ENCODE peak calls at places on chromosomes 1 and 21, in seven cellular contexts. H is foreskin fibroblast, S is Caco-2, V is body of pancreas, Y is GM23338, U is fibroblast of mammary gland, A is BJ. K is an unnamed sample.

GRCh38 chr1:214574598-214575411 is 23.4 kb upstream of the PTPN14 start:
- DNase-seq in H (no peak), S (no peak), V (no peak), Y (no peak), U (peak), A (no peak), K (no peak)

GRCh38 chr21:44485254-44485793 is 30.0 kb downstream of the LRRC3 start:
- DNase-seq in H (no peak), S (no peak), V (no peak), Y (peak), U (peak), A (no peak), K (no peak)

GRCh38 chr1:110672001-110672752 is 2.6 kb downstream of the KCNA3 start:
- DNase-seq in H (peak), S (no peak), V (peak), Y (peak), U (peak), A (peak), K (no peak)

GRCh38 chr1:35287807-35288640 is 19.5 kb downstream of the ZMYM4 start:
- DNase-seq in H (peak), S (no peak), V (no peak), Y (no peak), U (peak), A (no peak), K (no peak)

GRCh38 chr1:44225761-44226160 is 12.5 kb downstream of the DMAP1 start:
- DNase-seq in H (no peak), S (no peak), V (no peak), Y (no peak), U (no peak), A (no peak), K (no peak)

GRCh38 chr1:109395602-109396512 is 1.9 kb downstream of the SORT1 start:
- DNase-seq in H (no peak), S (no peak), V (no peak), Y (peak), U (no peak), A (peak), K (no peak)

GRCh38 chr1:91693542-91693941 is 192.4 kb downstream of the TGFBR3 start:
- DNase-seq in H (peak), S (no peak), V (peak), Y (no peak), U (peak), A (no peak), K (no peak)

GRCh38 chr1:86471296-86471695 is 2.6 kb downstream of the CLCA1 start:
- DNase-seq in H (peak), S (no peak), V (no peak), Y (no peak), U (peak), A (no peak), K (no peak)

GRCh38 chr1:31798086-31798432 is 17.8 kb downstream of the SPOCD1 start:
- DNase-seq in H (no peak), S (no peak), V (no peak), Y (no peak), U (no peak), A (no peak), K (no peak)

GRCh38 chr1:185045793-185046441 is 559 bp downstream of the RNF2 start:
- DNase-seq in H (peak), S (peak), V (peak), Y (peak), U (peak), A (no peak), K (no peak)

GRCh38 chr1:1084028-1084371 is 9.9 kb upstream of the RNF223 start:
- DNase-seq in H (no peak), S (peak), V (no peak), Y (no peak), U (no peak), A (no peak), K (no peak)

GRCh38 chr1:208227366-208227765 is 16.8 kb downstream of the PLXNA2 start:
- DNase-seq in H (no peak), S (no peak), V (no peak), Y (no peak), U (peak), A (no peak), K (no peak)

GRCh38 chr1:119898520-119898919 is 2.2 kb upstream of the ADAM30 start:
- DNase-seq in H (no peak), S (no peak), V (no peak), Y (no peak), U (no peak), A (no peak), K (no peak)

GRCh38 chr1:198669023-198669698 is 30.3 kb downstream of the PTPRC start:
- DNase-seq in H (peak), S (no peak), V (no peak), Y (no peak), U (peak), A (peak), K (no peak)

GRCh38 chr1:171142081-171142450 is 43.0 kb upstream of the FMO2 start:
- DNase-seq in H (peak), S (no peak), V (peak), Y (no peak), U (peak), A (peak), K (no peak)

GRCh38 chr1:82795503-82796149 is 994.9 kb downstream of the ADGRL2 start:
- DNase-seq in H (no peak), S (no peak), V (no peak), Y (peak), U (no peak), A (no peak), K (no peak)

GRCh38 chr1:203252678-203253077 is 23.2 kb upstream of the CHIT1 start:
- DNase-seq in H (no peak), S (no peak), V (no peak), Y (no peak), U (no peak), A (no peak), K (no peak)

GRCh38 chr21:42221581-42222345 is 2.8 kb downstream of the ABCG1 start:
- DNase-seq in H (no peak), S (no peak), V (peak), Y (no peak), U (peak), A (no peak), K (no peak)

GRCh38 chr1:228289996-228290881 is 82.4 kb downstream of the OBSCN start:
- DNase-seq in H (no peak), S (no peak), V (no peak), Y (no peak), U (no peak), A (no peak), K (no peak)

GRCh38 chr1:103371234-103371633 is 154.3 kb upstream of the RNPC3 start:
- DNase-seq in H (peak), S (no peak), V (peak), Y (no peak), U (peak), A (no peak), K (no peak)

GRCh38 chr1:240401721-240402120 is 210.2 kb downstream of the GREM2 start:
- DNase-seq in H (no peak), S (no peak), V (no peak), Y (no peak), U (no peak), A (no peak), K (no peak)

GRCh38 chr1:19341201-19342076 is 29.3 kb downstream of the SLC66A1 start:
- DNase-seq in H (peak), S (peak), V (peak), Y (peak), U (peak), A (no peak), K (peak)

GRCh38 chr1:24202987-24203386 is 15.9 kb upstream of the IFNLR1 start:
- DNase-seq in H (no peak), S (no peak), V (no peak), Y (no peak), U (no peak), A (no peak), K (no peak)
- H3K4me3 ChIP-seq in H (no peak), S (no peak), V (no peak), Y (no peak), U (no peak), A (no peak), K (no peak)

GRCh38 chr1:37455516-37455915 is 18.9 kb upstream of the ZC3H12A start:
- DNase-seq in H (no peak), S (no peak), V (no peak), Y (no peak), U (no peak), A (no peak), K (no peak)
- H3K4me3 ChIP-seq in H (no peak), S (no peak), V (no peak), Y (no peak), U (no peak), A (no peak), K (no peak)

DNA sequence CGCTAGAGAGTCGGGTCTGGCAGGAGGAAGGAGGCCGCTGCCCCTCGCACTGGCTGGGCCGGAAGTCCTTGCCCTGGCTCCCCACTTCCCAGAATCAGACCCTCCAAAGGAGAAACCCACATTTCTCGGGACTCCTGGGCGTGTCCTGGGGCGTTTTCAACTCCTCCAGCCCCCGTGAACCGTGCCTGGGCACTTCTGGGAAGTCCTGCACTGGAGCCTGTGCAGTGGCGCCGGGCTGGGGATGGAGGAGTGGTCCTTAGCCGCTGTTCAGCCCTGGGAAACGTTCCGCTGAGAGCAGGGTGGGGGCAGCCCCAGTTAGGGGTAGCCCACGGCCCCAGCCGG is 3.0 kb downstream of the IGSF21 start:
- DNase-seq in H (no peak), S (no peak), V (no peak), Y (peak), U (no peak), A (no peak), K (no peak)
- H3K4me3 ChIP-seq in H (no peak), S (no peak), V (no peak), Y (peak), U (no peak), A (no peak), K (no peak)

DNA sequence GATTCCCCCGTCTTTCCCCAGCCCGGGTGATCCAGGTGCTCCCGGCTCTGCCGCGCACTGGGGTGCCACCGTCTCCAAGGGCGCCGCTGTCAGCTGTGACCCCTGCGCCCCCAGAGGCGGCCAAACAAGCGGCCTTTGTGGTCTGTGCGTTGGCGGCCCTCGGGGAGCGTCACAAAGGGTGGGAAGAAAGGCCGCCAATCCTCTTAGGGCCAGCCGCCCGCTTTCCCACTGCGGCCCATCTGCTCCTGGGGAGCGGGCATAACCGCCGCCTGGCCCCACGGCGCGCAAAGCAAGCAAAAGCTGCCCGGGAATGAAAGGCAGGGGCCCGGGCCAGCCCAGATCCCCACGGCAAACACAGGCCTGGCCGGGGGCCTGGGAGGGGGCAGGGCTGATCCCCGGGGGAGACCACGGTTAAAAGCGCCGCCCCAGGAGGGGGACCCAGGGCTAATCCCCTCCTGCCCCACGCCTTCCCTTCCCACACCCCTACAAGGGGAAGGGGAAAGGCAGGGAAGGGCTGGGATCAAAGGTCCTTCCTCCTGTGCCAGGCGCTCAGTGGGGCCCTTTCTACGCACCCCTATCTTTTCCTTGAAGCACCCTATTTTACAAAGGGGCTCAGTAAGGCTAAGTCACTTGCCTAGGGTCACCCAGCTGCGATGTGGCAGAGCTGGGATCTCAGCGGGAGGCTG is 24.0 kb downstream of the C1QB start:
- DNase-seq in H (no peak), S (no peak), V (no peak), Y (peak), U (no peak), A (no peak), K (no peak)
- H3K4me3 ChIP-seq in H (no peak), S (no peak), V (no peak), Y (no peak), U (no peak), A (no peak), K (no peak)

DNA sequence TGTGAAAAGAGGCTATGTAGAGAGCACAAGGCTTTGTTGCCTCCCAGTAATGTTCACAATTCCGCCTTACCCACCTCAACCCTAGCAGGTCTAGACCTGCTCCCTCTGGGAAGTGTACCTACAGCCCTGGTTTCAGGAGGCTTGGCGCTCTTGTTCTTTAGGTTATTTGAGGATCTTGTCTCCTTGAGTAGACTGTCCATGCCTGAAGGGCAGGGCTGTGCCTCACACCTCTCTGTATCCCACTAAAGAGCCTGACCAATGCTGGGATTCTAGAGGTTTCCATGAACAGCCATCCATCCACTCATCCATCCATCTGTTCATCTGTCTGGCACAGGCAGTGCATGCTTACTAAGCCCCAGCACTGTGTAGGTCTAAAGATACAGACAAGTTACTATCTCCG is 1.0 kb downstream of the RAB7B start:
- DNase-seq in H (no peak), S (no peak), V (no peak), Y (no peak), U (no peak), A (no peak), K (no peak)
- H3K4me3 ChIP-seq in H (peak), S (no peak), V (no peak), Y (no peak), U (peak), A (no peak), K (no peak)

GRCh38 chr1:167627865-167628641 is 2.0 kb upstream of the RCSD1 start:
- DNase-seq in H (no peak), S (peak), V (no peak), Y (no peak), U (no peak), A (no peak), K (no peak)
- H3K4me3 ChIP-seq in H (no peak), S (no peak), V (no peak), Y (no peak), U (no peak), A (no peak), K (no peak)

GRCh38 chr1:206683313-206683712 is 1.4 kb upstream of the MAPKAPK2 start:
- DNase-seq in H (no peak), S (no peak), V (no peak), Y (no peak), U (no peak), A (no peak), K (no peak)

GRCh38 chr1:206682111-206682510 is 2.6 kb upstream of the MAPKAPK2 start:
- DNase-seq in H (no peak), S (no peak), V (no peak), Y (no peak), U (peak), A (no peak), K (peak)

GRCh38 chr1:206685256-206685748 is 597 bp downstream of the MAPKAPK2 start:
- DNase-seq in H (peak), S (no peak), V (peak), Y (peak), U (peak), A (no peak), K (no peak)

GRCh38 chr1:206684478-206685255 is at the start of gene MAPKAPK2:
- DNase-seq in H (peak), S (peak), V (peak), Y (peak), U (peak), A (no peak), K (no peak)

DNA sequence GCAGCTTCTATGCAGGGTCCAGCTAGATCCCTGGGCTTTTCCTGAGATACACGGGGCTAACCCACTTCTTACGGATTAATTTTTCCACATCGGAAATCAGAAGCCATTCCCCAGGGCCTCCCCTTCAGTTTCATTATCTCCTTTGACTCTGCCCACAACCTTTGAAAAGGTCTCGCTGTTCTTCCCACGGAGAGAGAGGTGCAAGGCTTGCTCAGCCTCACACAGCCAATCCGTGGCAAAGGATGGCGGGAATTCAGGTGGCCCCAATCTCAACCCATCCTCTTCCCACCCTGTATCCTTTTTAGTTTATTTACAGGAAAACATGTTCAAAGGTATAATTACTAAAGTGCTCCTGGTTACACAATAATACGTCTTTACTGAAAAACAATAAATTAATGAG is 702 bp upstream of the MAPKAPK2 start:
- DNase-seq in H (no peak), S (no peak), V (no peak), Y (no peak), U (no peak), A (no peak), K (no peak)
- H3K4me3 ChIP-seq in H (peak), S (no peak), V (no peak), Y (peak), U (peak), A (peak), K (no peak)

GRCh38 chr1:29247874-29248273 is 11.6 kb downstream of the PTPRU start:
- DNase-seq in H (no peak), S (no peak), V (no peak), Y (no peak), U (no peak), A (no peak), K (no peak)
- H3K4me3 ChIP-seq in H (no peak), S (no peak), V (no peak), Y (no peak), U (no peak), A (no peak), K (no peak)

DNA sequence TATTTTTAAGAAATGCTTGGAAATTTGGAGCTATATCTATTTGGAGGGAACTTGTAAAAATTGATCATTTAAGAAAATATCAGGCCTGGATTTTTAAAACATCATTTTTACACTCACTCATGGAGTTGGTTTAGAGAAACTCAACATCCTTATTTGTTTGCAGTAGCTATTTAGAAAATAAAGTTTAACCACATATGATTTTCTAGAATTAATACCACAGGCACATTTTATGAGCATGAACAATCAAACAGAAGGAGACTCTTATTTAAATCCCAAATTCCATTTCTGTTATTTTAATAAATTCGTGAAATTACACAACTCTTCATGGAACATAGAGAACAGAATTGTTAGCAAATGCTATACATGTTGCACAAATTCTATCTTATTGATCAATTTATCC is 3.2 kb downstream of the CDKN2C start:
- DNase-seq in H (no peak), S (no peak), V (no peak), Y (no peak), U (no peak), A (no peak), K (no peak)
- H3K4me3 ChIP-seq in H (peak), S (no peak), V (no peak), Y (no peak), U (no peak), A (no peak), K (no peak)